ENCODE peak calls at places on chromosomes 16 and 17, in nine cellular contexts. M is M059J; W is memory B cell; T is stimulated activated CD4-positive, alpha-beta T cell treated with anti-CD3 and anti-CD28 coated beads, Interleukin-4, amount 100 ng/mL, for 1 hour; Q is HAP-1; R is heart right ventricle; I is LHCN-M2; B is NCI-H1417; K is AG08395. D is an unnamed sample.

GRCh38 chr16:56651586-56651985 is at the start of gene MT1B:
- DNase-seq in R (no peak), K (no peak), M (no peak), B (no peak), Q (no peak), W (no peak), T (no peak), I (no peak), D (no peak)

GRCh38 chr16:50386139-50386538 is 17.4 kb upstream of the BRD7 start:
- DNase-seq in T (no peak), R (no peak), Q (peak; percentile 22), K (no peak), W (no peak), M (no peak), B (no peak), I (no peak), D (no peak)

GRCh38 chr16:22050963-22051362 is 41.4 kb upstream of the VWA3A start:
- DNase-seq in W (no peak), I (no peak), M (no peak), K (no peak), B (no peak), Q (no peak), T (no peak), R (no peak), D (no peak)

GRCh38 chr16:12392585-12393089 is 411.1 kb downstream of the CPPED1 start:
- DNase-seq in R (no peak), M (peak; percentile 25), T (no peak), W (no peak), Q (no peak), K (peak; percentile 53), I (peak; percentile 74), B (no peak), D (no peak)

GRCh38 chr17:82765357-82765756 is 13.5 kb downstream of the TBCD start:
- DNase-seq in B (no peak), M (no peak), R (no peak), K (no peak), T (no peak), W (no peak), I (no peak), Q (no peak), D (no peak)

GRCh38 chr16:57611184-57611583 is 17.2 kb upstream of the ADGRG1 start:
- DNase-seq in R (no peak), K (no peak), I (no peak), W (no peak), M (peak; percentile 61), B (no peak), T (no peak), Q (no peak), D (no peak)

GRCh38 chr16:3642397-3643094 is 11.9 kb upstream of the DNASE1 start:
- DNase-seq in B (no peak), I (no peak), T (no peak), K (no peak), W (no peak), M (peak; percentile 36), Q (no peak), R (no peak), D (no peak)

GRCh38 chr17:17439971-17440843 is 36.6 kb upstream of the MED9 start:
- DNase-seq in R (peak; percentile 31), Q (peak; percentile 83), K (no peak), M (peak; percentile 61), B (peak; percentile 89), I (peak; percentile 48), W (peak; percentile 74), T (peak; percentile 74), D (peak; percentile 96)

GRCh38 chr16:30439720-30440348 is 5.8 kb downstream of the SEPHS2 start:
- DNase-seq in T (no peak), Q (no peak), M (no peak), W (no peak), K (no peak), I (no peak), R (no peak), B (no peak), D (no peak)

GRCh38 chr16:84677849-84678248 is 22.0 kb upstream of the USP10 start:
- DNase-seq in I (no peak), K (no peak), Q (no peak), T (no peak), W (no peak), B (no peak), R (no peak), M (no peak), D (no peak)

GRCh38 chr17:17073627-17074521 is 31.6 kb downstream of the MPRIP start:
- DNase-seq in I (peak; percentile 29), T (no peak), M (no peak), R (no peak), K (peak; percentile 25), B (no peak), W (no peak), Q (no peak), D (no peak)

GRCh38 chr17:28616281-28616680 is 2.3 kb upstream of the RSKR start:
- DNase-seq in R (no peak), I (peak; percentile 37), Q (no peak), K (no peak), M (no peak), W (no peak), B (no peak), T (no peak), D (no peak)

GRCh38 chr17:47295874-47296255 is 27.9 kb upstream of the EFCAB13 start:
- DNase-seq in I (no peak), K (no peak), M (no peak), T (no peak), W (no peak), B (no peak), R (no peak), Q (no peak), D (no peak)

GRCh38 chr16:82439678-82440293 is 187.0 kb upstream of the CDH13 start:
- DNase-seq in I (no peak), Q (peak; percentile 54), T (no peak), B (no peak), W (no peak), M (peak; percentile 4), R (no peak), K (peak; percentile 62), D (no peak)

GRCh38 chr16:69691980-69692911 is 34.1 kb downstream of the NQO1 start:
- DNase-seq in W (no peak), Q (no peak), T (no peak), I (peak; percentile 88), K (peak; percentile 52), M (no peak), R (no peak), B (no peak), D (no peak)

GRCh38 chr17:74431568-74432483 is at the start of gene GPRC5C:
- DNase-seq in K (peak; percentile 41), R (peak; percentile 83), T (peak; percentile 54), M (peak; percentile 85), Q (peak; percentile 87), W (no peak), B (peak; percentile 85), I (no peak), D (peak; percentile 52)

GRCh38 chr16:88459366-88460055 is 6.4 kb downstream of the ZFPM1 start:
- DNase-seq in T (no peak), R (no peak), K (no peak), W (no peak), I (no peak), B (no peak), M (no peak), Q (no peak), D (no peak)

GRCh38 chr16:80620656-80621605 is 80.1 kb downstream of the DYNLRB2 start:
- DNase-seq in W (no peak), B (no peak), T (no peak), Q (no peak), I (no peak), M (peak; percentile 62), R (no peak), K (no peak), D (no peak)

GRCh38 chr17:80765241-80766022 is 220.8 kb downstream of the RPTOR start:
- DNase-seq in Q (no peak), B (no peak), M (no peak), R (no peak), K (no peak), I (no peak), T (no peak), W (no peak), D (no peak)

GRCh38 chr17:61495161-61495857 is 43.1 kb downstream of the TBX4 start:
- DNase-seq in B (no peak), T (no peak), M (peak; percentile 80), K (no peak), R (no peak), Q (peak; percentile 26), W (no peak), I (peak; percentile 95), D (no peak)

GRCh38 chr17:385195-385835 is 32.7 kb upstream of the RPH3AL start:
- DNase-seq in W (no peak), B (peak; percentile 52), K (peak; percentile 39), R (peak; percentile 81), M (peak; percentile 56), T (peak; percentile 24), I (no peak), Q (peak; percentile 64), D (no peak)

GRCh38 chr17:61310611-61311010 is 89.0 kb upstream of the TBX2 start:
- DNase-seq in M (peak; percentile 65), B (no peak), T (no peak), Q (no peak), W (no peak), R (no peak), I (no peak), K (no peak), D (no peak)

GRCh38 chr17:66535611-66536010 is 233.2 kb downstream of the PRKCA start:
- DNase-seq in T (no peak), M (no peak), R (no peak), W (no peak), I (no peak), K (no peak), B (no peak), Q (no peak), D (no peak)

D was measured in NCI-H748 treated with DMSO at 0.1 percent for 48 hours.